ENCODE peak calls at places on chromosomes 7 and 10, in four cellular contexts. P is DMS 273 treated with DMSO at 0.1 percent for 48 hours, S is astrocyte of the cerebellum, G is T-helper 22 cell. C is an unnamed sample.

GRCh38 chr7:24923172-24923865 is 56.7 kb downstream of the OSBPL3 start:
- DNase-seq in P (no peak), S (no peak), G (no peak), C (no peak)

GRCh38 chr10:118965096-118965495 is 64.4 kb upstream of the NANOS1 start:
- DNase-seq in G (no peak), P (no peak), S (no peak), C (no peak)

GRCh38 chr10:111142082-111142481 is 65.3 kb downstream of the ADRA2A start:
- DNase-seq in S (no peak), P (no peak), G (no peak), C (no peak)

GRCh38 chr7:66768865-66769832 is 28.6 kb downstream of the RABGEF1 start:
- DNase-seq in G (no peak), S (no peak), P (no peak), C (no peak)

GRCh38 chr10:73263948-73264347 is 11.5 kb upstream of the MRPS16 start:
- DNase-seq in S (no peak), G (no peak), P (no peak), C (no peak)

GRCh38 chr7:111006691-111007090 is 84.2 kb upstream of the LRRN3 start:
- DNase-seq in P (no peak), S (no peak), G (no peak), C (no peak)

GRCh38 chr10:11823122-11823988 is at the start of gene PROSER2:
- DNase-seq in G (no peak), P (no peak), S (no peak), C (peak)

GRCh38 chr7:89623018-89623672 is 531.1 kb upstream of the STEAP1 start:
- DNase-seq in S (peak), G (no peak), P (no peak), C (no peak)

C was measured in T-helper 17 cell.